ENCODE peak calls at places on chromosomes 6 and 20, in seven cellular contexts. K is K562, U is SK-N-SH, T is GM12878, Q is HCT116, R is HepG2, Y is H1. H is an unnamed sample.

GRCh38 chr20:59961423-59961822 is 3.2 kb downstream of the CDH26 start:
- DNase-seq in U (no peak), T (no peak), Q (no peak), K (no peak), R (no peak), Y (no peak), H (no peak)

GRCh38 chr6:156009656-156010055 is 554.0 kb upstream of the NOX3 start:
- DNase-seq in T (no peak), K (no peak), Q (no peak), R (no peak), Y (no peak), U (no peak), H (no peak)

GRCh38 chr20:59525500-59526241 is 78.7 kb upstream of the PHACTR3 start:
- DNase-seq in R (peak), U (peak), Y (peak), Q (peak), T (no peak), K (peak), H (peak)

GRCh38 chr6:111382476-111383294 is 100.3 kb downstream of the REV3L start:
- DNase-seq in Q (no peak), R (no peak), U (no peak), Y (no peak), K (no peak), T (no peak), H (no peak)

GRCh38 chr6:105991561-105992314 is 94.4 kb upstream of the PRDM1 start:
- DNase-seq in U (peak), T (no peak), R (peak), Q (no peak), K (peak), Y (peak), H (no peak)

GRCh38 chr6:85449818-85450577 is at the start of gene NT5E:
- DNase-seq in R (peak), Q (no peak), U (peak), K (no peak), T (no peak), Y (peak), H (no peak)

GRCh38 chr6:116766506-116767176 is 1.1 kb upstream of the FAM162B start:
- DNase-seq in Y (no peak), Q (no peak), K (peak), T (no peak), R (no peak), U (peak), H (no peak)

GRCh38 chr6:135701426-135701825 is 150.1 kb upstream of the PDE7B start:
- DNase-seq in K (no peak), T (no peak), R (no peak), Y (no peak), U (no peak), Q (no peak), H (no peak)

GRCh38 chr6:139939189-139939979 is 564.9 kb upstream of the CITED2 start:
- DNase-seq in R (no peak), Y (no peak), T (no peak), U (no peak), Q (no peak), K (peak), H (no peak)

GRCh38 chr6:20835315-20836010 is 301.2 kb downstream of the CDKAL1 start:
- DNase-seq in T (no peak), R (no peak), K (no peak), U (no peak), Y (no peak), Q (no peak), H (no peak)

GRCh38 chr6:299050-299980 is 7.0 kb downstream of the DUSP22 start:
- DNase-seq in K (no peak), U (no peak), R (no peak), Q (no peak), Y (no peak), T (no peak), H (no peak)

GRCh38 chr20:44073011-44073674 is 113.8 kb downstream of the JPH2 start:
- DNase-seq in U (no peak), Y (peak), Q (no peak), T (no peak), K (no peak), R (no peak), H (no peak)
- TF ChIP-seq JUND in U (no peak), Y (no peak), Q (no peak), T (no peak), K (no peak), R (no peak), H (no peak)

DNA sequence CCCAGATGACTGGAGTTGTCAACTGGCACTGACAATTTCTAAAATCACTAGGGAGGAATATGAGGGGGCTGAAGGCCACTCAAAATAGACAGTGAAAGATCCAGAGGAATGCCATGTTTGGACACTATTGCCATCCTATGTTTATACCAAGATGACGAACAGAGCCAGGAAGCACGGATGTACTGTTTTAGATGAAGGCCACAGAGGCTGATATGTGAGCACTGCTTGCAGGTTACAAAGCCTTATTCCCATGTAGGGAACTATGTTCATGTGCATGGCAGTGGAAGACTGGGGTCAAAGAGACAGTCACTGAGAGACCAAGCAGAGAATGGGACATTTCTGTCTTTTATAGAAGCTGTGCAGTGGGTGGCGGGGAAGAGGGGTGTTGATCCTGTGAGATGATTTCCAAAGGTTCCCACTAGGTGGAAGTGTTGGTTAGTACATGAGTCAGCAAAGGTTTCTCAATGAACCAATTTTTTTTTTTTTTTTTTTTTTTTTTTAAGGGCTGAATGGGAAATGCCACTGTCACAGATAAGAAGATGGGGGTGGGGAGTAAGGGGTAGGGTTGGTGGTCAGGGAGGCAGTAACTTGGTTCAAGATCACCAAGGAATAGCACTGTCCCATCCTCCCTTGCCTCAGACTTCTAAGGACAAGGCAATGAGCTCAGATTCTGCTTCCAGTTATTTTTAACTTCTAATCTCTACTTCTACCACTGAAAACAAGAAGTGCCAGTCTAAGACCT is 46.7 kb upstream of the MOCS1 start:
- DNase-seq in R (peak), Q (peak), T (no peak), U (peak), Y (peak), K (peak), H (peak)
- TF ChIP-seq JUND in R (no peak), Q (no peak), T (no peak), U (no peak), Y (no peak), K (peak), H (no peak)

GRCh38 chr6:13273202-13273930 is 55.0 kb downstream of the TBC1D7 start:
- DNase-seq in K (peak), U (no peak), T (no peak), R (no peak), Y (no peak), Q (no peak), H (no peak)
- TF ChIP-seq JUND in K (no peak), U (no peak), T (no peak), R (no peak), Y (no peak), Q (no peak), H (no peak)

DNA sequence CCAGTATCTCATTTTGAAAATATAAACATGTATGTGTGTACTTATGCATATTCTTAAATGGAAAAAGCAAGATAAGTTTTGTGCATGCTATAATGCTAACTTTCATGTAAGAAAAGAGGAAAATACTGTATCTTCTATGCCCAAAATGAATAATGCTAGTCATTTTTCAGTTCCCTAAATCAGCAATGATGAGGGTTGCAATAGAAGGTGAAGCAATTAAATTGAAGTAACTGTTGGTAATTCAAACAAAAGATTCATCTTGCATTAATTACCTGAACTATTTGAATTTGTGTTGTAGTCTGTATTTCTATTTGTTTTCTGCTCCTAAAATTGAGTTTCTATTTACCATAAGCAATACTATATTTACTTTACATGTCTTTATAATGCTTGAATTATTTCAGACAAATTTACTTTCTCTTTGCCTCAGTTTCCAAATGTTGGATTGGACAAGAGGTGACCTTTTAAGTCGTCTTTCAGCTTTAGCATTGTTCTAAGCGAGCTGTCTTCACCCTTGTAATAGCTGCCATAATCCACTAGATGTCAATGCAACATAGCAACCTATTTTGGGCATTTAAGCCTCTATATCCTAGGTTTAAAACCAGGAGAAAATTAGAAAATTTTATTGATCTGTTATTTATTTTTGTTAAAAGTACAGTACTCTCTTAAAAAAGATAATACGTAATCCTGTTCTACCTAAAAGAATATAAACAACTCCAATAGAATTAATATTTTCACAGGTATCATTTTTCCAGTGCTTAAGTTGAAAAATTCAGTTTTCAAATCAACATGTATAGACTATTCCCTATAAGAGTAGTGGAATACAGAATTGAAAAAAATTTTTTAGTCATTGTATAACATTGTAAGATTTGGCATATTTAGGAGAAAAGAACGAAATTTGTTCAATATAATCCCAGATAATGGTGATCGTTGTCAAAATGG is 52.3 kb upstream of the IFNGR1 start:
- DNase-seq in Y (no peak), T (no peak), K (no peak), U (peak), Q (peak), R (peak), H (peak)
- TF ChIP-seq JUND in Y (no peak), T (no peak), K (no peak), U (no peak), Q (no peak), R (no peak), H (no peak)

DNA sequence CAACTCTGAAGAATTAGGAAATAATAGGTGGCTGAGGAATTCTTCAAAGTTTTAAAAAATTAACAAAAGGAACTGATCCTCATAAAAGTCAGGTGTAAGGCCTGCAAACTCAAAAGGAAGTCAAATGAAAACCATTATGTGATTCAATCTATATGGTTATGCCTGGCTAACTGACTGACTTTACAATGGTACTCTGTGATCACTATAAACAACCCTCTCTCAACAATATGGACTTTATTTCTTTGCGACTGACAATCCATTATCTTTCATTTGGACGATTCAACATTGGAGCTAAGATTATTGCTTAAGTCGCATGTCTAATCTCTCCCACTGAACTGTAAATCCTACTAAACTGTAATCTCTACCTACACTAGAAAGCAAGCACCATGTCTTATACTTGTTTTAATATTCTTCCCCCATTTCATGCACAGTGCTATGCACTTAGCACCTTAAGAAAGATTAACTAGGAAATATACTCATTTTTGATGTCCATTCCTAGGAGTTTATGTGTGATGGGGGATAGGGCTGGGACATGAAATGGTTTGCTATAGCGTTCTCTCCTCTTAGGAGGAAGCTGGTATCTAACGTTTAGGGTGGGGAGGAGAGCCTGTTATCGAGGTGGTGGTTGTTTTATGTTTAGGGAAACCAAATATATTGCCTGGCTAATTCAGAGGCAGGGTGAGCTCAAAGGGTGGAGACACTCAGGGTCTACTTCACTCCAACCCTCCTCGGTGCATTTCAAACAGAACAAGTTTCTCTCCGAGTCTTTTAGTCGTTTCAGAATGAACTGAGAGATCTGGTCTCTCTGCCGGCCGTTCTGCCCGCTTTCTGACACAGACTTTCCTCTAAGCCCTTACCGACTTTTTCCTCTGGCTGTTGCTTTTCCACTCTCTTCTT is 1.3 kb downstream of the STK38 start:
- DNase-seq in U (peak), Y (no peak), R (no peak), K (no peak), T (no peak), Q (no peak), H (no peak)
- TF ChIP-seq JUND in U (no peak), Y (no peak), R (no peak), K (no peak), T (no peak), Q (no peak), H (no peak)

GRCh38 chr6:112941613-112942012 is 594.5 kb downstream of the RFPL4B start:
- DNase-seq in K (no peak), Y (no peak), R (no peak), T (no peak), U (no peak), Q (no peak), H (no peak)
- TF ChIP-seq JUND in K (no peak), Y (no peak), R (no peak), T (no peak), U (no peak), Q (no peak), H (no peak)

H was measured in T47D.